ENCODE peak calls at places on chromosome 5, in five cellular contexts. S is MCF 10A, C is T-helper 17 cell, N is GM12865, G is Calu3. R is an unnamed sample.

GRCh38 chr5:180083529-180084060 is 12.0 kb upstream of the RNF130 start:
- DNase-seq in S (no peak), C (no peak), G (no peak), N (no peak), R (no peak)

GRCh38 chr5:173816728-173817127 is 71.4 kb upstream of the CPEB4 start:
- DNase-seq in S (no peak), G (no peak), N (no peak), C (no peak), R (no peak)

GRCh38 chr5:108940500-108940899 is 192.8 kb downstream of the FER start:
- DNase-seq in N (no peak), C (no peak), G (no peak), S (no peak), R (no peak)

GRCh38 chr5:39713224-39713911 is 288.6 kb upstream of the DAB2 start:
- DNase-seq in G (no peak), C (no peak), N (no peak), S (peak), R (no peak)

GRCh38 chr5:69188811-69189161 is 597 bp upstream of the CENPH start:
- DNase-seq in G (no peak), N (no peak), S (no peak), C (no peak), R (no peak)

GRCh38 chr5:136053336-136054121 is 24.7 kb downstream of the TGFBI start:
- DNase-seq in S (peak), C (no peak), N (no peak), G (peak), R (peak)

GRCh38 chr5:78819166-78819565 is 165.9 kb downstream of the ARSB start:
- DNase-seq in G (no peak), N (no peak), C (no peak), S (no peak), R (no peak)

GRCh38 chr5:11918463-11919045 is 14.3 kb upstream of the CTNND2 start:
- DNase-seq in G (no peak), C (no peak), S (no peak), N (no peak), R (peak)

GRCh38 chr5:41925555-41925946 is 470 bp downstream of the FBXO4 start:
- DNase-seq in G (peak), C (no peak), S (peak), N (peak), R (peak)

GRCh38 chr5:180718810-180719453 is 20.9 kb downstream of the OR2Y1 start:
- DNase-seq in C (peak), G (peak), S (peak), N (peak), R (no peak)

GRCh38 chr5:139458580-139459407 is 3.7 kb downstream of the ECSCR start:
- DNase-seq in N (peak), C (peak), G (peak), S (peak), R (peak)

GRCh38 chr5:128825826-128826225 is 139.5 kb upstream of the SLC27A6 start:
- DNase-seq in N (no peak), S (peak), G (no peak), C (no peak), R (no peak)

GRCh38 chr5:151195622-151196021 is 28.3 kb downstream of the CCDC69 start:
- DNase-seq in G (no peak), N (no peak), S (peak), C (no peak), R (no peak)

GRCh38 chr5:127988149-127988755 is 95.3 kb upstream of the SLC12A2 start:
- DNase-seq in N (no peak), C (no peak), S (peak), G (peak), R (no peak)

GRCh38 chr5:64690417-64691151 is at the start of gene SHISAL2B:
- DNase-seq in G (peak), C (no peak), S (no peak), N (no peak), R (no peak)

GRCh38 chr5:74643160-74643562 is 2.6 kb upstream of the ENC1 start:
- DNase-seq in N (no peak), G (peak), S (peak), C (no peak), R (peak)

GRCh38 chr5:146475190-146475801 is 28.2 kb downstream of the TCERG1 start:
- DNase-seq in N (no peak), C (no peak), G (no peak), S (no peak), R (no peak)

GRCh38 chr5:178207183-178207916 is 3.0 kb downstream of the HNRNPAB start:
- DNase-seq in G (peak), S (peak), N (no peak), C (no peak), R (peak)

GRCh38 chr5:82422751-82423181 is 144.6 kb upstream of the RPS23 start:
- DNase-seq in G (no peak), C (no peak), S (peak), N (no peak), R (no peak)

GRCh38 chr5:116476903-116477537 is 97.6 kb downstream of the SEMA6A start:
- DNase-seq in C (no peak), G (peak), S (peak), N (no peak), R (no peak)

GRCh38 chr5:107565791-107566536 is 104.8 kb downstream of the EFNA5 start:
- DNase-seq in N (no peak), C (no peak), G (no peak), S (no peak), R (no peak)

GRCh38 chr5:149675467-149676201 is 54.5 kb upstream of the PPARGC1B start:
- DNase-seq in C (no peak), N (no peak), S (peak), G (peak), R (no peak)

GRCh38 chr5:18992264-18992663 is 995.7 kb downstream of the CDH18 start:
- DNase-seq in G (no peak), S (no peak), N (no peak), C (no peak), R (no peak)

GRCh38 chr5:173963107-173963506 is 25.9 kb upstream of the C5orf47 start:
- DNase-seq in G (no peak), N (no peak), C (no peak), S (peak), R (no peak)

GRCh38 chr5:177434942-177435738 is 8.7 kb downstream of the GRK6 start:
- DNase-seq in C (no peak), G (no peak), S (no peak), N (no peak), R (no peak)

GRCh38 chr5:100553209-100553608 is 18.0 kb downstream of the FAM174A start:
- DNase-seq in N (no peak), G (no peak), C (no peak), S (no peak), R (no peak)

GRCh38 chr5:41482715-41483114 is 27.7 kb downstream of the PLCXD3 start:
- DNase-seq in S (no peak), C (no peak), G (no peak), N (peak), R (no peak)

GRCh38 chr5:126274396-126274795 is 148.8 kb upstream of the GRAMD2B start:
- DNase-seq in C (no peak), G (no peak), S (peak), N (no peak), R (no peak)

GRCh38 chr5:98095072-98095471 is 678.4 kb upstream of the RGMB start:
- DNase-seq in S (no peak), C (no peak), G (no peak), N (no peak), R (no peak)

GRCh38 chr5:96096724-96097123 is 135.1 kb upstream of the ELL2 start:
- DNase-seq in N (no peak), G (no peak), C (no peak), S (peak), R (no peak)

GRCh38 chr5:128084228-128085167 is 932 bp downstream of the SLC12A2 start:
- DNase-seq in C (peak), G (peak), S (peak), N (peak), R (peak)

GRCh38 chr5:104187656-104188055 is 625.1 kb upstream of the NUDT12 start:
- DNase-seq in G (no peak), S (no peak), N (no peak), C (no peak), R (no peak)

GRCh38 chr5:180782748-180783147 is 19.9 kb downstream of the MGAT1 start:
- DNase-seq in S (no peak), C (no peak), N (no peak), G (no peak), R (no peak)